ENCODE peak calls at places on chromosomes 2 and 18, in ten cellular contexts. R, C, S, I, P, B, A, Y, H and L are unnamed samples. For H3K4me1, the result is how much of the 10 kb centered on the place peaks cover.

GRCh38 chr2:54161660-54162059 is 46.2 kb downstream of the ACYP2 start:
- DNase-seq in A (no peak), R (no peak), P (no peak), Y (peak), H (no peak), I (no peak), B (no peak), C (no peak), S (no peak), L (no peak)

GRCh38 chr2:235333076-235333475 is 160.8 kb upstream of the AGAP1 start:
- DNase-seq in Y (no peak), B (no peak), R (no peak), P (peak), A (no peak), C (no peak), S (no peak), H (no peak), I (no peak), L (no peak)

GRCh38 chr2:45452866-45453265 is 158.2 kb downstream of the SRBD1 start:
- DNase-seq in C (no peak), A (no peak), P (no peak), I (no peak), R (no peak), S (no peak), H (no peak), Y (no peak), B (peak), L (no peak)

GRCh38 chr18:35215026-35215425 is 25.8 kb upstream of the ZNF397 start:
- DNase-seq in S (no peak), P (no peak), A (no peak), Y (no peak), I (no peak), B (no peak), H (no peak), C (no peak), R (no peak), L (no peak)

GRCh38 chr2:60370835-60371618 is 182.4 kb downstream of the BCL11A start:
- DNase-seq in S (no peak), B (no peak), C (no peak), Y (no peak), R (no peak), I (no peak), P (no peak), A (no peak), H (no peak), L (no peak)

GRCh38 chr2:1739961-1740713 is 4.2 kb downstream of the PXDN start:
- DNase-seq in C (no peak), B (no peak), H (no peak), I (no peak), P (no peak), Y (no peak), S (peak), A (no peak), R (no peak), L (no peak)

GRCh38 chr2:219243291-219243761 is 1.9 kb downstream of the GLB1L start:
- DNase-seq in S (no peak), Y (no peak), I (no peak), C (no peak), H (peak), A (no peak), R (no peak), B (no peak), P (no peak), L (no peak)

GRCh38 chr2:168518555-168519066 is 62.5 kb downstream of the CERS6 start:
- DNase-seq in S (no peak), P (no peak), A (no peak), H (no peak), B (peak), R (no peak), C (no peak), I (no peak), Y (no peak), L (no peak)

GRCh38 chr18:3066391-3067079 is 53.6 kb upstream of the LPIN2 start:
- DNase-seq in H (no peak), A (no peak), R (no peak), P (no peak), C (no peak), I (no peak), S (no peak), B (no peak), Y (no peak), L (no peak)

GRCh38 chr2:221478106-221478863 is 93.8 kb downstream of the EPHA4 start:
- DNase-seq in B (no peak), Y (no peak), I (no peak), S (no peak), H (no peak), R (no peak), C (no peak), A (no peak), P (peak), L (no peak)

GRCh38 chr2:85390941-85391669 is 19.1 kb downstream of the CAPG start:
- DNase-seq in B (peak), P (no peak), A (peak), I (no peak), H (peak), Y (peak), C (peak), S (peak), R (no peak), L (peak)

GRCh38 chr2:238225911-238226697 is 13.7 kb downstream of the HES6 start:
- DNase-seq in A (no peak), R (no peak), Y (no peak), P (no peak), H (peak), C (no peak), S (no peak), B (no peak), I (no peak), L (no peak)

GRCh38 chr2:6073260-6074141 is 381.3 kb downstream of the SOX11 start:
- DNase-seq in B (no peak), C (no peak), A (no peak), P (no peak), I (no peak), R (no peak), H (no peak), Y (no peak), S (no peak), L (no peak)

GRCh38 chr18:79525556-79526467 is 130.1 kb downstream of the NFATC1 start:
- DNase-seq in Y (peak), B (peak), H (peak), A (no peak), R (no peak), S (peak), C (no peak), P (no peak), I (peak), L (no peak)
- H3K4me3 ChIP-seq in Y (no peak), B (no peak), H (no peak), A (no peak), R (no peak), S (no peak), C (no peak), P (no peak), I (no peak), L (no peak)

DNA sequence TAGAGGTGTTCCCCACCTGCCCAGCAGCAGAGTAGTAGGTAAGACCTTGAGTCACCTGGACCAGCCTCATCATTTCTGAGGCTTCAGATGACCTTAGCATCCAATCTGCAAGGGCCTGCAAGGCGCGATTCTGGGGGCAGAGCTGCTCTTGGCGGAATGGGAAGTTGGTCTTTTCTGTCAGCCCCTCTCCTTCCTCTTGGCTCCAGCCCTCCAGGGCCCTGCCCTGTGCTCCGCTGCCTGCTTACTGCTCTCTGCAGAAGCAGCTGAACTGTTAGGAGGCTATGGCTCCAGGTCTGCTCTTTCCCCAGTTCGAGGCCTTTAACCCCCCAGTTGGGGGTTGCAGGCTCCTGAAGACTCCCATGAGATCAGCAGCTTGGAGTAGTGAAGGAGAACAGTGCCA is 96.1 kb upstream of the MCFD2 start:
- DNase-seq in A (no peak), B (no peak), C (no peak), S (no peak), R (no peak), I (no peak), P (no peak), Y (no peak), H (no peak), L (no peak)
- H3K4me1 ChIP-seq in A (under half), B (under half), C (under half), S (under half), R (under half), I (under half), P (under half), Y (under half), H (under half), L (under half)

GRCh38 chr2:101114268-101114783 is 36.9 kb downstream of the TBC1D8 start:
- DNase-seq in B (no peak), C (no peak), P (no peak), S (no peak), I (no peak), A (no peak), R (no peak), Y (peak), H (no peak), L (no peak)
- H3K4me3 ChIP-seq in B (no peak), C (no peak), P (peak), S (no peak), I (no peak), A (no peak), R (no peak), Y (peak), H (no peak), L (no peak)

GRCh38 chr2:173943139-173943538 is 22.0 kb downstream of the SP3 start:
- DNase-seq in C (no peak), Y (peak), S (no peak), R (no peak), H (no peak), I (no peak), B (no peak), A (no peak), P (no peak), L (no peak)
- H3K4me1 ChIP-seq in C (half or more), Y (under half), S (under half), R (under half), H (under half), I (under half), B (under half), A (half or more), P (half or more), L (under half)

DNA sequence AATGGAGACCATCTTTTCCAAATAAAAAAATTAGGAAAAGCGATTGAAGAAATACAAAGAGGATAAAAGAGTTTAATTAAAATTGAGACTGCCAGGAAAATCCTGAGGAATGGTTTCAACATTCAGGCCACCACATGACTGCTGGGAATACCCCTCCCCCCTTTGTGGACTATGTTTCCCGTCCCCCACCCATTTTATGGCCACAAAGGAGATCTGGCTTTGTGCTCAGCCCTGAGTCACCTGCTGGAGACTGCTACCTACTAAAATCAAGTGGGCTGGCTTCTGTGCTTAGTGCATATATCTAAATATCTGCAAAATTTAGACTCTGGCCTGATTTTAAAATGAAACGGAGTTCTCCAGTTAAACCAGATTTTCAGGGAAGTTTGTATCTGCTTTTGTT is 10.1 kb downstream of the RND3 start:
- DNase-seq in H (peak), Y (peak), P (no peak), C (no peak), I (no peak), R (no peak), S (no peak), A (no peak), B (no peak), L (no peak)
- H3K4me3 ChIP-seq in H (no peak), Y (peak), P (peak), C (no peak), I (no peak), R (no peak), S (peak), A (no peak), B (no peak), L (no peak)